ENCODE peak calls at places on chromosomes 2 and 18, in four cellular contexts. I is sigmoid colon, R is LoVo, P is NCI-H1092. W is an unnamed sample.

GRCh38 chr2:1482253-1482675 is 69.0 kb downstream of the TPO start:
- DNase-seq in P (no peak), I (no peak), R (no peak), W (no peak)

GRCh38 chr18:808502-808901 is 3.5 kb downstream of the YES1 start:
- DNase-seq in I (no peak), R (no peak), P (no peak), W (no peak)

GRCh38 chr2:236656721-236657120 is 87.1 kb downstream of the ACKR3 start:
- DNase-seq in R (no peak), I (no peak), P (no peak), W (no peak)

GRCh38 chr2:120368086-120368485 is 22.1 kb downstream of the INHBB start:
- DNase-seq in P (no peak), R (no peak), I (no peak), W (no peak)

GRCh38 chr2:108215794-108216211 is 24.0 kb upstream of the SULT1C3 start:
- DNase-seq in I (no peak), R (peak), P (peak), W (no peak)

GRCh38 chr2:63788070-63788469 is 53.6 kb upstream of the UGP2 start:
- DNase-seq in P (no peak), I (no peak), R (no peak), W (peak)

GRCh38 chr2:40260437-40260836 is 191.5 kb downstream of the SLC8A1 start:
- DNase-seq in R (no peak), P (no peak), I (no peak), W (no peak)

GRCh38 chr2:26982102-26982742 is 11.8 kb downstream of the MAPRE3 start:
- DNase-seq in I (peak), R (peak), P (peak), W (no peak)

GRCh38 chr2:223723954-223724411 is 113.4 kb downstream of the AP1S3 start:
- DNase-seq in R (no peak), I (no peak), P (no peak), W (no peak)

GRCh38 chr2:105886029-105886454 is 141.3 kb downstream of the NCK2 start:
- DNase-seq in P (no peak), I (no peak), R (no peak), W (no peak)

GRCh38 chr18:3264362-3264761 is 2.4 kb downstream of the MYL12B start:
- DNase-seq in R (no peak), P (no peak), I (no peak), W (no peak)

GRCh38 chr18:49024408-49024807 is 73.6 kb upstream of the SMAD7 start:
- DNase-seq in R (no peak), P (no peak), I (no peak), W (no peak)

GRCh38 chr2:237707859-237708398 is 80.5 kb downstream of the LRRFIP1 start:
- DNase-seq in I (peak), R (no peak), P (no peak), W (no peak)

GRCh38 chr18:3572761-3573160 is 122.8 kb downstream of the TGIF1 start:
- DNase-seq in R (no peak), I (no peak), P (no peak), W (no peak)

GRCh38 chr18:48866028-48866733 is 84.6 kb downstream of the SMAD7 start:
- DNase-seq in P (peak), I (peak), R (no peak), W (no peak)

GRCh38 chr2:3033315-3033714 is 344.3 kb downstream of the EIPR1 start:
- DNase-seq in R (no peak), I (no peak), P (no peak), W (no peak)

GRCh38 chr2:240873098-240873788 is 4.6 kb downstream of the AGXT start:
- DNase-seq in R (no peak), P (no peak), I (no peak), W (no peak)

GRCh38 chr2:86453838-86454237 is 12.7 kb downstream of the KDM3A start:
- DNase-seq in R (no peak), P (peak), I (no peak), W (peak)

GRCh38 chr2:196248467-196249104 is 77.2 kb upstream of the STK17B start:
- DNase-seq in P (no peak), I (no peak), R (no peak), W (no peak)

GRCh38 chr18:21489919-21490495 is 110.5 kb downstream of the ESCO1 start:
- DNase-seq in P (no peak), I (no peak), R (no peak), W (no peak)

GRCh38 chr2:136994793-136995192 is 229.4 kb downstream of the THSD7B start:
- DNase-seq in R (no peak), I (no peak), P (no peak), W (no peak)

GRCh38 chr2:203737360-203737759 is 30.9 kb downstream of the CD28 start:
- DNase-seq in I (no peak), R (no peak), P (no peak), W (no peak)

GRCh38 chr2:218810251-218810650 is 21.4 kb downstream of the PRKAG3 start:
- DNase-seq in R (no peak), P (no peak), I (no peak), W (no peak)

GRCh38 chr2:87996570-87996969 is 19.8 kb downstream of the RNU2-63P start:
- DNase-seq in R (no peak), I (no peak), P (no peak), W (no peak)

GRCh38 chr2:97748397-97748796 is 35.0 kb downstream of the ZAP70 start:
- DNase-seq in P (no peak), I (no peak), R (no peak), W (no peak)

GRCh38 chr18:67211646-67212045 is 304.9 kb downstream of the DSEL start:
- DNase-seq in I (no peak), R (no peak), P (no peak), W (no peak)

GRCh38 chr2:234930397-234930796 is 21.4 kb upstream of the SH3BP4 start:
- DNase-seq in I (no peak), P (no peak), R (no peak), W (no peak)

GRCh38 chr2:212970132-212970531 is 181.3 kb downstream of the IKZF2 start:
- DNase-seq in R (no peak), I (no peak), P (no peak), W (no peak)

GRCh38 chr2:206343816-206344215 is 69.4 kb downstream of the ZDBF2 start:
- DNase-seq in P (no peak), R (no peak), I (no peak), W (no peak)

GRCh38 chr18:77059294-77059916 is 73.2 kb downstream of the MBP start:
- DNase-seq in P (peak), I (no peak), R (peak), W (no peak)

GRCh38 chr2:178388287-178388686 is 62.7 kb downstream of the PRKRA start:
- DNase-seq in I (no peak), R (no peak), P (no peak), W (no peak)

GRCh38 chr2:190571666-190572065 is 37.1 kb upstream of the NEMP2 start:
- DNase-seq in I (no peak), P (no peak), R (peak), W (peak)

GRCh38 chr2:157172866-157173578 is 84.5 kb upstream of the GALNT5 start:
- DNase-seq in R (no peak), P (no peak), I (no peak), W (no peak)

GRCh38 chr2:210480079-210480478 is 3.5 kb upstream of the LANCL1 start:
- DNase-seq in I (no peak), R (no peak), P (no peak), W (no peak)

GRCh38 chr2:229920011-229920781 is 1.6 kb downstream of the TRIP12 start:
- DNase-seq in R (no peak), P (no peak), I (no peak), W (no peak)

GRCh38 chr2:28224648-28225471 is 167.8 kb upstream of the FOSL2 start:
- DNase-seq in P (no peak), R (peak), I (no peak), W (no peak)

GRCh38 chr2:62654423-62654791 is 51.1 kb upstream of the EHBP1 start:
- DNase-seq in P (no peak), I (no peak), R (peak), W (peak)

GRCh38 chr2:67137699-67138098 is 259.4 kb upstream of the ETAA1 start:
- DNase-seq in I (no peak), P (peak), R (no peak), W (no peak)

GRCh38 chr2:109432421-109432820 is 181.3 kb downstream of the SEPTIN10 start:
- DNase-seq in I (peak), R (no peak), P (no peak), W (no peak)

W was measured in keratinocyte.